ENCODE peak calls at places on chromosome 6, in eight cellular contexts. M, C, I, S, Y, Z, F and K are unnamed samples.

GRCh38 chr6:112986270-112986669 is 639.1 kb downstream of the RFPL4B start:
- DNase-seq in M (no peak), C (no peak), I (no peak), S (no peak), Y (no peak), Z (no peak), F (no peak), K (no peak)

GRCh38 chr6:149924933-149925252 is 2.0 kb upstream of the RAET1G start:
- DNase-seq in M (no peak), C (no peak), I (no peak), S (no peak), Y (peak; percentile 53), Z (no peak), F (peak; percentile 37), K (no peak)

GRCh38 chr6:52389626-52390360 is 27.8 kb downstream of the PAQR8 start:
- DNase-seq in M (peak; percentile 30), C (peak; percentile 77), I (no peak), S (no peak), Y (peak; percentile 74), Z (peak; percentile 72), F (peak; percentile 57), K (no peak)

GRCh38 chr6:11096109-11096508 is 2.5 kb downstream of the SMIM13 start:
- DNase-seq in M (no peak), C (no peak), I (no peak), S (no peak), Y (no peak), Z (peak; percentile 78), F (no peak), K (no peak)

GRCh38 chr6:169536446-169537170 is 165.2 kb downstream of the WDR27 start:
- DNase-seq in M (no peak), C (no peak), I (no peak), S (no peak), Y (no peak), Z (peak; percentile 52), F (no peak), K (no peak)

GRCh38 chr6:10030942-10031537 is 383.8 kb downstream of the TFAP2A start:
- DNase-seq in M (no peak), C (no peak), I (no peak), S (no peak), Y (no peak), Z (peak; percentile 3), F (no peak), K (peak; percentile 26)

GRCh38 chr6:4451718-4452117 is 316.3 kb upstream of the ECI2 start:
- DNase-seq in M (no peak), C (no peak), I (no peak), S (no peak), Y (no peak), Z (no peak), F (no peak), K (no peak)

GRCh38 chr6:168713013-168713412 is 272.0 kb downstream of the SMOC2 start:
- DNase-seq in M (no peak), C (no peak), I (no peak), S (no peak), Y (no peak), Z (no peak), F (no peak), K (no peak)

GRCh38 chr6:118325220-118325860 is 222.8 kb upstream of the PLN start:
- DNase-seq in M (no peak), C (no peak), I (peak; percentile 34), S (peak; percentile 15), Y (no peak), Z (peak; percentile 38), F (peak; percentile 76), K (no peak)

GRCh38 chr6:163712569-163712966 is 298.1 kb downstream of the QKI start:
- DNase-seq in M (no peak), C (no peak), I (no peak), S (no peak), Y (no peak), Z (no peak), F (no peak), K (no peak)

GRCh38 chr6:22681761-22682160 is 112.4 kb downstream of the HDGFL1 start:
- DNase-seq in M (no peak), C (no peak), I (no peak), S (no peak), Y (no peak), Z (no peak), F (no peak), K (no peak)

GRCh38 chr6:20812776-20813175 is 278.5 kb downstream of the CDKAL1 start:
- DNase-seq in M (no peak), C (no peak), I (no peak), S (no peak), Y (no peak), Z (no peak), F (no peak), K (no peak)

GRCh38 chr6:20808984-20809383 is 274.7 kb downstream of the CDKAL1 start:
- DNase-seq in M (no peak), C (no peak), I (no peak), S (no peak), Y (no peak), Z (peak; percentile 57), F (no peak), K (no peak)

GRCh38 chr6:20811112-20811746 is 277.0 kb downstream of the CDKAL1 start:
- DNase-seq in M (no peak), C (no peak), I (no peak), S (no peak), Y (peak; percentile 73), Z (peak; percentile 98), F (no peak), K (peak; percentile 52)

GRCh38 chr6:20808439-20808838 is 274.2 kb downstream of the CDKAL1 start:
- DNase-seq in M (no peak), C (no peak), I (no peak), S (no peak), Y (no peak), Z (no peak), F (no peak), K (no peak)

DNA sequence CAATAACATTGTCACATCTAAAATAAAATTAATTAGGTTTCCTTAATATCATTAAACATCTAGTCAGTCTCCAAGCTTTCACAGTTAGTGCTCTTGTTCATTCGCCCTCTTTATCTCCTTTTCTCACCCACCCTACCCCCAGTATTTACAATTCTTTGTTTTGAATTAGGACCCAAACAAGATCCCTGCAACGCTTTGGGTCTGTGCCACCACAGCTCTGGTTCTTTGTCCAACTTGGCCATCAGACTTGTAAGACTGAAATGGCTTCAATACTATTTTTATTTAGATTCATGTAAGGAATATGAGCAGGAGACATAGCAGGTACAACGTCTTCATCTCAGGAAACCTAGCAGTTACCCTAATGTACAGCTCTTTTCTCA is 276.5 kb downstream of the CDKAL1 start:
- DNase-seq in M (no peak), C (no peak), I (no peak), S (no peak), Y (no peak), Z (no peak), F (no peak), K (no peak)
- H3K27ac ChIP-seq in M (no peak overlapping the region), C (no peak overlapping the region), I (no peak overlapping the region), S (peak overlapping the region; percentile 2), Y (peak overlapping the region; percentile 35), Z (peak overlapping the region; percentile 95), F (peak overlapping the region; percentile 51), K (peak overlapping the region; percentile 48)

GRCh38 chr6:20403080-20403765 is 1.5 kb downstream of the E2F3 start:
- DNase-seq in M (peak; percentile 88), C (peak; percentile 91), I (peak; percentile 83), S (peak; percentile 70), Y (peak; percentile 89), Z (peak; percentile 93), F (peak; percentile 96), K (peak; percentile 83)

GRCh38 chr6:20401403-20402180 is at the start of gene E2F3:
- DNase-seq in M (peak; percentile 100), C (peak; percentile 100), I (peak; percentile 100), S (peak; percentile 100), Y (peak; percentile 100), Z (peak; percentile 100), F (peak; percentile 100), K (peak; percentile 97)

GRCh38 chr6:20403766-20404640 is 2.3 kb downstream of the E2F3 start:
- DNase-seq in M (peak; percentile 34), C (no peak), I (peak; percentile 18), S (no peak), Y (peak; percentile 59), Z (peak; percentile 84), F (no peak), K (peak; percentile 12)

GRCh38 chr6:20400476-20401402 is 940 bp upstream of the E2F3 start:
- DNase-seq in M (peak; percentile 82), C (peak; percentile 29), I (peak; percentile 87), S (no peak), Y (peak; percentile 70), Z (peak; percentile 61), F (peak; percentile 57), K (peak; percentile 93)

GRCh38 chr6:20402181-20403079 is 751 bp downstream of the E2F3 start:
- DNase-seq in M (peak; percentile 67), C (peak; percentile 46), I (peak; percentile 25), S (no peak), Y (peak; percentile 60), Z (peak; percentile 57), F (peak; percentile 60), K (peak; percentile 51)
- H3K27me3 ChIP-seq in M (no peaks in the 10 kb centered on the region), C (no peaks in the 10 kb centered on the region), I (no peaks in the 10 kb centered on the region), S (no peaks in the 10 kb centered on the region), Y (no peaks in the 10 kb centered on the region), Z (peaks cover 4% of the 10 kb centered on the region), F (no peaks in the 10 kb centered on the region), K (no peaks in the 10 kb centered on the region)

GRCh38 chr6:30907758-30908591 is at the start of gene GTF2H4:
- DNase-seq in M (peak; percentile 98), C (peak; percentile 97), I (peak; percentile 97), S (peak; percentile 94), Y (peak; percentile 99), Z (peak; percentile 99), F (peak; percentile 98), K (peak; percentile 99)
- H3K27ac ChIP-seq in M (no peak within 1 kb of the TSS), C (peak within 1 kb of the TSS; percentile 34), I (peak within 1 kb of the TSS; percentile 80), S (peak within 1 kb of the TSS; percentile 52), Y (peak within 1 kb of the TSS; percentile 29), Z (peak within 1 kb of the TSS; percentile 58), F (peak within 1 kb of the TSS; percentile 28), K (peak within 1 kb of the TSS; percentile 28)

DNA sequence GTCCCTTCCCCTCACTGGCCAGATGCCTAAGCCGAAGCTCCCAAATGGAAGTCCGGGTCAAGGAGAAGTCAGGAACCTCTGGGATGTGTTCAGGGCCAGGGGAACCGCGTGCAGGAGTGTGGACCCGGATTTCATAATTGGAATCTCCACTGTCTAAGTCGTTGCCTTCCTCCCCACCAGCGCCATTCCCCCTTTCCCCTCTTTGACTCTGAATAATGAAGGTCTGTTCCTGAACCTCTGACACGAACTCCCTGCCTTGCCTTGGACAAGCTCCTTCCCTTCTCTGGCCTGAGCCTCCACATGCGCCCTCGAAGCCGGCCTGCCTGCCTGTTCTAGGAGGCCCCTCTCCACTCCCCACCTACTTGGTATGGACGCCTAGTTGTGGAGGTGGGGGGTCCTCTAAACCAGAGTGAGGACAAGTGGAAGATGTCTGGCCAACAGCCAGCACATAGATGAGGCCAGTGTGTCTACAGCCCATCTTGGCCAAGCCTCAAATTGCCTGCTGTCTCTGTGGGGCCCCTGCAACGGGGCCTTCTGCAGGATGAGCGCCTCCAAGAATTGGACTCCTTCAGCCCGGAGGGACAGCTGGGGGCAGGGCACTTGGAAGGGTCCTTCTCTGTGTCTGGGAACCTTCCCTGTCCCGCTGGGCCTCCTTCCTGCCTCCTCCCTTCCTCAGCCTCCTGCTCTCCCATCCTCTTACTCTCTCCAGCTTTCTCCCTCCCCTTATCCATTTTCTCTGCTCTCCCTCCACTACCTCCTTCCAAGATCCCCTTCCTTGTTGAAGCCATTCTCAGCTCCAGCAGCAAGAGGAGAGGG is 1.5 kb downstream of the MDFI start:
- DNase-seq in M (peak; percentile 65), C (no peak), I (no peak), S (no peak), Y (no peak), Z (no peak), F (no peak), K (peak; percentile 79)
- H3K27me3 ChIP-seq in M (no peaks in the 10 kb centered on the region), C (no peaks in the 10 kb centered on the region), I (peaks cover 30% of the 10 kb centered on the region), S (peaks cover 4% of the 10 kb centered on the region), Y (peaks cover 22% of the 10 kb centered on the region), Z (no peaks in the 10 kb centered on the region), F (no peaks in the 10 kb centered on the region), K (no peaks in the 10 kb centered on the region)